ENCODE peak calls at places on chromosome 17, in six cellular contexts. One of them, this sample, is unnamed.

GRCh38 chr17:38864636-38865398 is 5.0 kb upstream of the LASP1 start:
- DNase-seq in GM12878: no peak
- DNase-seq in H1: no peak
- DNase-seq in K562: no peak
- DNase-seq in GM12891: no peak
- DNase-seq in HepG2: peak
- DNase-seq in this sample: no peak

GRCh38 chr17:66755101-66755943 is 79.6 kb upstream of the CACNG5 start:
- DNase-seq in GM12878: no peak
- DNase-seq in H1: no peak
- DNase-seq in K562: no peak
- DNase-seq in GM12891: no peak
- DNase-seq in HepG2: no peak
- DNase-seq in this sample: no peak

GRCh38 chr17:30363715-30364202 is 15.0 kb upstream of the CPD start:
- DNase-seq in GM12878: peak
- DNase-seq in H1: no peak
- DNase-seq in K562: no peak
- DNase-seq in GM12891: no peak
- DNase-seq in HepG2: no peak
- DNase-seq in this sample: peak

GRCh38 chr17:72336026-72336803 is 215.4 kb downstream of the SOX9 start:
- DNase-seq in GM12878: no peak
- DNase-seq in H1: peak
- DNase-seq in K562: no peak
- DNase-seq in GM12891: no peak
- DNase-seq in HepG2: no peak
- DNase-seq in this sample: no peak

GRCh38 chr17:49260011-49260921 is 29.7 kb upstream of the PHOSPHO1 start:
- DNase-seq in GM12878: no peak
- DNase-seq in H1: peak
- DNase-seq in K562: peak
- DNase-seq in GM12891: peak
- DNase-seq in HepG2: peak
- DNase-seq in this sample: peak

GRCh38 chr17:9256361-9256943 is 235.1 kb downstream of the NTN1 start:
- DNase-seq in GM12878: no peak
- DNase-seq in H1: no peak
- DNase-seq in K562: no peak
- DNase-seq in GM12891: no peak
- DNase-seq in HepG2: no peak
- DNase-seq in this sample: no peak

GRCh38 chr17:13544755-13545154 is 57.0 kb downstream of the HS3ST3A1 start:
- DNase-seq in GM12878: no peak
- DNase-seq in H1: no peak
- DNase-seq in K562: no peak
- DNase-seq in GM12891: no peak
- DNase-seq in HepG2: no peak
- DNase-seq in this sample: no peak

GRCh38 chr17:50764860-50765259 is 2.5 kb downstream of the ANKRD40CL start:
- DNase-seq in GM12878: no peak
- DNase-seq in H1: no peak
- DNase-seq in K562: no peak
- DNase-seq in GM12891: no peak
- DNase-seq in HepG2: no peak
- DNase-seq in this sample: no peak

GRCh38 chr17:71980171-71980570 is 140.6 kb upstream of the SOX9 start:
- DNase-seq in GM12878: no peak
- DNase-seq in H1: no peak
- DNase-seq in K562: no peak
- DNase-seq in GM12891: no peak
- DNase-seq in HepG2: no peak
- DNase-seq in this sample: no peak

GRCh38 chr17:4703330-4703691 is 626 bp downstream of the PELP1 start:
- DNase-seq in GM12878: no peak
- DNase-seq in H1: no peak
- DNase-seq in K562: no peak
- DNase-seq in GM12891: no peak
- DNase-seq in HepG2: no peak
- DNase-seq in this sample: no peak

GRCh38 chr17:19716108-19717030 is at the start of gene SLC47A2:
- DNase-seq in GM12878: no peak
- DNase-seq in H1: peak
- DNase-seq in K562: no peak
- DNase-seq in GM12891: no peak
- DNase-seq in HepG2: no peak
- DNase-seq in this sample: no peak

GRCh38 chr17:50661795-50662391 is 27.2 kb downstream of the ABCC3 start:
- DNase-seq in GM12878: no peak
- DNase-seq in H1: no peak
- DNase-seq in K562: peak
- DNase-seq in GM12891: no peak
- DNase-seq in HepG2: peak
- DNase-seq in this sample: no peak

GRCh38 chr17:27523712-27524111 is 67.5 kb downstream of the KSR1 start:
- DNase-seq in GM12878: no peak
- DNase-seq in H1: no peak
- DNase-seq in K562: no peak
- DNase-seq in GM12891: no peak
- DNase-seq in HepG2: no peak
- DNase-seq in this sample: no peak

GRCh38 chr17:58119491-58119890 is 28.7 kb upstream of the OR4D1 start:
- DNase-seq in GM12878: no peak
- DNase-seq in H1: no peak
- DNase-seq in K562: no peak
- DNase-seq in GM12891: no peak
- DNase-seq in HepG2: no peak
- DNase-seq in this sample: no peak
- TF ChIP-seq POLR2A in GM12878: no peak
- TF ChIP-seq POLR2A in H1: no peak
- TF ChIP-seq POLR2A in K562: no peak
- TF ChIP-seq POLR2A in GM12891: no peak
- TF ChIP-seq POLR2A in HepG2: no peak
- TF ChIP-seq POLR2A in this sample: no peak

DNA sequence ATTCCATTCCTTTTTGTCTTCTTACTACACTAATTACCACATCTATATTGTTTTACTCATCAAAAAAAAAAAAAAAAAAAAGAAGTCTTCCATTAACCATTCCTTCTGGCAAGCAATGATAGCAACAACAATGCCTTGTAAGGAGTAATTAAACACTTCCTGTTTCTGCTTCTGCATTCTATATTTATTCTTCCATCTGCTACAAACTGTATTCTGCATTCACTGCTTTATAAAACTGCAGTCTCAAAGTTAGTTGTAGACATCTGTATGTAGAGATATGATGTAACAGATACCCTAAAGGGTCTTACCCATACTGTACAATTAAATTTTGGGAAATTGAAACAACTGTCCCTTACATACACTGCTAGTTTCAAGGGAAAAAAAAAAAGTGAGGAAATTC is 28.7 kb upstream of the ABCA6 start:
- DNase-seq in GM12878: no peak
- DNase-seq in H1: no peak
- DNase-seq in K562: no peak
- DNase-seq in GM12891: no peak
- DNase-seq in HepG2: no peak
- DNase-seq in this sample: no peak
- TF ChIP-seq TAF1 in GM12878: no peak
- TF ChIP-seq TAF1 in H1: no peak
- TF ChIP-seq TAF1 in K562: no peak
- TF ChIP-seq TAF1 in GM12891: no peak
- TF ChIP-seq TAF1 in HepG2: no peak
- TF ChIP-seq TAF1 in this sample: no peak

DNA sequence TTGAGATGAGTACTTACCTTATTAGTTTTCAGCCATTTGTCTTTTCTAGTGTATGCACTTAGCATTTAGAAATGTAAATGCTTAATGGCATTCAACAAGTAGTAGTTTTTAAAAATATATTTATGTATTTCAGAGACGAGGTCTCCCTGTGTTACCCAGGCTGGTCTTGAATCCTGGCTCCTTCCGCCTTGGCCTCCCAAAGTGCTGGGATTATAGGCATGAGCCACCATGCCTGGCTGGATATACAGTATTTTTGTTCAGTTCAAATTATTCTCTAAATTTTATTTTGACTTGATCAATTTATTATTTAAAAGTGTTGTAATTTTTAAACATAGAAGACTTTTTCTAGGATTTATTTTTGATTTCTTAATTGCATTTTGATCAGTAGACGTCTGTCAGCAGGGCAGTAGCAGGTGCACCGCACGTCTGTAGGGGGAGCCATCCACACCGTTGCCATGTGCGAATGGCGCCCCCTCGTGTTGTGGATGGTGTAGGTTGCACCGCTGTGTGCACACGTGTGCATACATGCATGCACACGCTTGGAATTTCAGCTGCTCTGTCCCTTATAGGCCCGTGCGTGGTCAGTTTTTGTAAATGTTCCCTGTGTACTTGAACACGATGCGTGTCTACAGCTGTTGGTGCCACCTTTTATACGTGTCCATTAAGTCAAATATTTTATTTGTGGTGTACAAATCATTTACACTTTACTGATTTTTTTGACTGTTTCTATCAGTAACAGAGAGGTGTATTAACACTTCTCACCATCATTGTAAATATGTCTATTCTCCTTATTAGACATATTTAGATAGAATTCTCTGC is 30.6 kb downstream of the RPTOR start:
- DNase-seq in GM12878: peak
- DNase-seq in H1: peak
- DNase-seq in K562: peak
- DNase-seq in GM12891: peak
- DNase-seq in HepG2: peak
- DNase-seq in this sample: peak
- TF ChIP-seq POLR2AphosphoS5 in GM12878: no peak
- TF ChIP-seq POLR2AphosphoS5 in H1: peak
- TF ChIP-seq POLR2AphosphoS5 in K562: no peak
- TF ChIP-seq POLR2AphosphoS5 in GM12891: no peak
- TF ChIP-seq POLR2AphosphoS5 in HepG2: no peak
- TF ChIP-seq POLR2AphosphoS5 in this sample: no peak

DNA sequence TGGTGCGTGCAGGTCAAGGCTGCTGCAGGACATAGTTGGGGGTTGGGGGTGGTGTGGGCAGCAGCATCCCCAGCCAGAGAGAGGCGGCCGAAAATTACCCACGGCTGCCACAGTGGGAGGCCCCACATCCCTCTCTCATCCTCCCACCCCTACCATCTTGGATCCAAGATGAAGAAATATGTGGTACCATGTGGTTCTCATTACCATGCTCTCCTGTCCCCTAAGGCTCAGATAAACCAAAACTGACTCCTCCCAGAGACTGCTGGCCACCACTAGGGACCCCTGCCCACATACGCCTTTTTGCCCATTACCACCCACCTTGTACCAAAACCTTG is 120.4 kb downstream of the HIC1 start:
- DNase-seq in GM12878: no peak
- DNase-seq in H1: no peak
- DNase-seq in K562: no peak
- DNase-seq in GM12891: no peak
- DNase-seq in HepG2: no peak
- DNase-seq in this sample: no peak
- TF ChIP-seq POLR2A in GM12878: no peak
- TF ChIP-seq POLR2A in H1: no peak
- TF ChIP-seq POLR2A in K562: no peak
- TF ChIP-seq POLR2A in GM12891: no peak
- TF ChIP-seq POLR2A in HepG2: no peak
- TF ChIP-seq POLR2A in this sample: no peak

GRCh38 chr17:14813649-14814048 is 451.5 kb downstream of the PMP22 start:
- DNase-seq in GM12878: no peak
- DNase-seq in H1: peak
- DNase-seq in K562: peak
- DNase-seq in GM12891: no peak
- DNase-seq in HepG2: peak
- DNase-seq in this sample: no peak
- TF ChIP-seq TAF1 in GM12878: no peak
- TF ChIP-seq TAF1 in H1: no peak
- TF ChIP-seq TAF1 in K562: no peak
- TF ChIP-seq TAF1 in GM12891: no peak
- TF ChIP-seq TAF1 in HepG2: no peak
- TF ChIP-seq TAF1 in this sample: no peak

GRCh38 chr17:17661834-17662233 is 19.4 kb upstream of the RAI1 start:
- DNase-seq in GM12878: no peak
- DNase-seq in H1: no peak
- DNase-seq in K562: no peak
- DNase-seq in GM12891: no peak
- DNase-seq in HepG2: no peak
- DNase-seq in this sample: no peak

GRCh38 chr17:17664073-17664470 is 17.2 kb upstream of the RAI1 start:
- DNase-seq in GM12878: no peak
- DNase-seq in H1: no peak
- DNase-seq in K562: no peak
- DNase-seq in GM12891: no peak
- DNase-seq in HepG2: no peak
- DNase-seq in this sample: no peak

GRCh38 chr17:17665255-17665654 is 16.0 kb upstream of the RAI1 start:
- DNase-seq in GM12878: no peak
- DNase-seq in H1: no peak
- DNase-seq in K562: no peak
- DNase-seq in GM12891: no peak
- DNase-seq in HepG2: no peak
- DNase-seq in this sample: no peak

GRCh38 chr17:17661134-17661533 is 20.1 kb upstream of the RAI1 start:
- DNase-seq in GM12878: no peak
- DNase-seq in H1: no peak
- DNase-seq in K562: no peak
- DNase-seq in GM12891: no peak
- DNase-seq in HepG2: peak
- DNase-seq in this sample: no peak

DNA sequence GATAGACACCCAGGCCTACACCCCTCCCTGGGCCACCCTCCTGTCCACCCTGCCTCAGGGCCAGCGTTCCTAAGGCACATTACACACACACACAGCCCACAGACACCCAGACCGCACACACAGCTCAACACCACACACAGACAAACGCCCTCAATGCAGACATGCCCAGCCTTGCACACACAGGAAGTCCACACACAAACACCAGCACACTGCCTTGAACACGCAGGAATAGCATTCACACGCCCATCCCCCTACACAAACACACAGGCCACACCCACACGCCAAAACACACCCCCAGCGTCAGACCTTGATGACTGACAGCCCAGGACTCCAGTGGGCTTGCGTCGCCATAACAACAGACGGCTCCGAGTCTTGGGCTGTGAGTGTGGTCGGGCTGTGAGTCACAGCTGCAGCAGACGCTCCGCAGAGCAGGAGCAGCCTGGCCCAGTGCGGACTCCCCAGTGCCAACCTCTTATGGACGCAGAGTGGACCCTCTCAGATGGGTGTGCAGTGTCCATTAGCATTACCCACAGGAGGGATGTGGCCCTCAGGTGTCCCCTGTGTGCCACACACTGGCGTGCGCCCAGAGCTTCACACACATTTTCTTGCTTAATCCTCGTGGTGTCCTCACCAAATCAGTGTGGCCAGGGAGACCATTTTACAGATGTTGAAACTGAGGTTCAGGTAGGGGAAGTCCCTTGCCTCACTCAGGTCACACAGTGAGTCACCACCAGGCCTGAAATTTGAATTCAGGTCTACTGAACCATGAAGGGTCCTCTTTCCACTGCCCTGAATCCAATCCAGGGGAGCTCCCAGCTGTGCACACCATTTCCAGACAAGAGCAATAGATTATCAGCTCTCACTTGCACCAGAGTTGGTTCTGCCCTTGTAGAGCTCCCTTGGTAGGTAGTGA is 17.8 kb upstream of the RAI1 start:
- DNase-seq in GM12878: peak
- DNase-seq in H1: peak
- DNase-seq in K562: peak
- DNase-seq in GM12891: peak
- DNase-seq in HepG2: peak
- DNase-seq in this sample: peak
- TF ChIP-seq POLR2AphosphoS5 in GM12878: no peak
- TF ChIP-seq POLR2AphosphoS5 in H1: no peak
- TF ChIP-seq POLR2AphosphoS5 in K562: no peak
- TF ChIP-seq POLR2AphosphoS5 in GM12891: no peak
- TF ChIP-seq POLR2AphosphoS5 in HepG2: no peak
- TF ChIP-seq POLR2AphosphoS5 in this sample: peak

GRCh38 chr17:37276475-37276874 is 99.3 kb upstream of the C17orf78 start:
- DNase-seq in GM12878: no peak
- DNase-seq in H1: no peak
- DNase-seq in K562: no peak
- DNase-seq in GM12891: no peak
- DNase-seq in HepG2: no peak
- DNase-seq in this sample: no peak
- TF ChIP-seq POLR2A in GM12878: no peak
- TF ChIP-seq POLR2A in H1: no peak
- TF ChIP-seq POLR2A in K562: no peak
- TF ChIP-seq POLR2A in GM12891: no peak
- TF ChIP-seq POLR2A in HepG2: no peak
- TF ChIP-seq POLR2A in this sample: no peak